ENCODE peak calls at places on chromosomes 2 and 18, in six cellular contexts. U is stimulated activated CD8-positive, alpha-beta memory T cell treated with anti-CD3 and anti-CD28 coated beads, Interleukin-12 subunit alpha, Interleukin-12 subunit beta, amount 100 ng/mL, for 1 hour; C is NCI-H1092 treated with DMSO at 0.1 percent for 48 hours; R is HS-27A; O is T-cell; X is NCI-H146. P is an unnamed sample.
A peak's percentile ranks its signal among the peaks of the same experiment; 100 is the strongest.

GRCh38 chr18:38768504-38768903 is 1202.9 kb upstream of the CELF4 start:
- DNase-seq in O (no peak), C (no peak), U (no peak), X (no peak), R (no peak), P (no peak)

GRCh38 chr2:201136889-201137321 is 20.9 kb downstream of the CFLAR start:
- DNase-seq in X (no peak), U (no peak), R (no peak), C (no peak), O (no peak), P (no peak)

GRCh38 chr2:60312618-60313017 is 240.8 kb downstream of the BCL11A start:
- DNase-seq in R (no peak), X (no peak), O (no peak), C (no peak), U (no peak), P (no peak)

GRCh38 chr2:179837408-179837807 is 24.0 kb downstream of the ZNF385B start:
- DNase-seq in C (no peak), X (no peak), R (no peak), U (no peak), O (no peak), P (no peak)

GRCh38 chr18:26574958-26575864 is 26.9 kb upstream of the KCTD1 start:
- DNase-seq in C (peak; percentile 49), O (no peak), R (no peak), U (no peak), X (no peak), P (no peak)

GRCh38 chr2:197972017-197972416 is 167.6 kb downstream of the PLCL1 start:
- DNase-seq in C (no peak), O (no peak), R (peak; percentile 56), U (no peak), X (no peak), P (no peak)

GRCh38 chr2:144847347-144848080 is 327.6 kb upstream of the ZEB2 start:
- DNase-seq in C (no peak), O (no peak), U (no peak), X (no peak), R (no peak), P (no peak)

GRCh38 chr2:85255456-85255812 is 72.4 kb downstream of the TGOLN2 start:
- DNase-seq in O (no peak), C (no peak), R (no peak), X (peak; percentile 54), U (no peak), P (no peak)

GRCh38 chr2:95010126-95010525 is 15.4 kb upstream of the MAL start:
- DNase-seq in R (no peak), C (no peak), X (no peak), O (no peak), U (no peak), P (no peak)

GRCh38 chr18:52087140-52087539 is 252.9 kb upstream of the DCC start:
- DNase-seq in U (no peak), C (no peak), O (no peak), X (no peak), R (no peak), P (no peak)

GRCh38 chr2:234467289-234467688 is 29.6 kb downstream of the ARL4C start:
- DNase-seq in C (no peak), R (no peak), U (no peak), X (no peak), O (no peak), P (no peak)

GRCh38 chr2:219433666-219434467 is 776 bp upstream of the SPEG start:
- DNase-seq in X (peak; percentile 67), U (no peak), O (no peak), R (no peak), C (no peak), P (no peak)

GRCh38 chr2:127577973-127578372 is 42.5 kb downstream of the MYO7B start:
- DNase-seq in X (no peak), U (no peak), O (peak; percentile 12), R (no peak), C (no peak), P (no peak)

GRCh38 chr2:63078852-63079606 is 28.4 kb downstream of the OTX1 start:
- DNase-seq in O (no peak), X (peak; percentile 23), R (no peak), C (no peak), U (no peak), P (no peak)

GRCh38 chr2:26675651-26676255 is 16.8 kb upstream of the KCNK3 start:
- DNase-seq in C (no peak), U (no peak), X (no peak), O (no peak), R (no peak), P (no peak)

GRCh38 chr2:200575957-200576356 is 9.9 kb upstream of the AOX1 start:
- DNase-seq in U (no peak), O (no peak), R (no peak), X (no peak), C (no peak), P (no peak)

GRCh38 chr2:144225077-144225476 is 294.8 kb downstream of the ZEB2 start:
- DNase-seq in O (no peak), X (no peak), C (no peak), R (no peak), U (no peak), P (no peak)

GRCh38 chr2:61832183-61832841 is 21.5 kb downstream of the FAM161A start:
- DNase-seq in O (no peak), R (no peak), C (no peak), X (no peak), U (no peak), P (no peak)

GRCh38 chr18:34787931-34788532 is 77.9 kb downstream of the DTNA start:
- DNase-seq in U (peak; percentile 15), O (no peak), X (peak; percentile 81), C (peak; percentile 86), R (no peak), P (peak; percentile 26)